ENCODE peak calls at places on chromosomes 4 and X, in five cellular contexts. G, K, E, J and U are unnamed samples.

GRCh38 chrX:51047950-51048349 is 137.4 kb downstream of the BMP15 start:
- DNase-seq in G (no peak), K (no peak), E (no peak), J (no peak), U (no peak)

GRCh38 chrX:138925330-138925729 is 213.8 kb upstream of the FGF13 start:
- DNase-seq in G (no peak), K (no peak), E (no peak), J (no peak), U (no peak)

GRCh38 chrX:47518105-47518504 is 35.1 kb upstream of the ZNF41 start:
- DNase-seq in G (peak; percentile 18), K (no peak), E (no peak), J (no peak), U (no peak)

GRCh38 chrX:1468250-1468772 is 15.6 kb upstream of the ASMTL start:
- DNase-seq in G (no peak), K (peak; percentile 50), E (peak; percentile 91), J (peak; percentile 25), U (peak; percentile 65)

GRCh38 chrX:13898084-13898483 is 81.2 kb upstream of the GPM6B start:
- DNase-seq in G (no peak), K (no peak), E (no peak), J (no peak), U (no peak)

GRCh38 chr4:174317531-174317930 is 33.8 kb downstream of the CEP44 start:
- DNase-seq in G (no peak), K (no peak), E (no peak), J (no peak), U (no peak)

GRCh38 chrX:55201930-55202579 is 18.1 kb upstream of the PAGE5 start:
- DNase-seq in G (no peak), K (no peak), E (no peak), J (no peak), U (no peak)

GRCh38 chrX:124497386-124497785 is 151.0 kb downstream of the SH2D1A start:
- DNase-seq in G (no peak), K (no peak), E (no peak), J (no peak), U (no peak)

GRCh38 chr4:25969374-25969773 is 55.4 kb downstream of the SMIM20 start:
- DNase-seq in G (no peak), K (no peak), E (no peak), J (no peak), U (no peak)

GRCh38 chr4:3740256-3740655 is 25.9 kb upstream of the ADRA2C start:
- DNase-seq in G (no peak), K (no peak), E (no peak), J (no peak), U (no peak)

GRCh38 chr4:114311745-114312144 is 286.9 kb upstream of the UGT8 start:
- DNase-seq in G (no peak), K (no peak), E (no peak), J (no peak), U (no peak)

GRCh38 chr4:61511716-61512488 is 311.8 kb downstream of the ADGRL3 start:
- DNase-seq in G (no peak), K (no peak), E (no peak), J (no peak), U (no peak)

GRCh38 chrX:154539077-154539476 is 7.6 kb downstream of the G6PD start:
- DNase-seq in G (no peak), K (no peak), E (no peak), J (no peak), U (no peak)

GRCh38 chrX:120568047-120568446 is 7.3 kb upstream of the CUL4B start:
- DNase-seq in G (no peak), K (no peak), E (no peak), J (no peak), U (no peak)

GRCh38 chrX:46912098-46912672 is at the start of gene JADE3:
- DNase-seq in G (peak; percentile 55), K (peak; percentile 76), E (peak; percentile 91), J (peak; percentile 43), U (no peak)

GRCh38 chrX:150643271-150643670 is 49.9 kb upstream of the MTMR1 start:
- DNase-seq in G (no peak), K (no peak), E (no peak), J (no peak), U (no peak)

GRCh38 chr4:26248647-26249046 is 72.2 kb upstream of the RBPJ start:
- DNase-seq in G (no peak), K (no peak), E (no peak), J (no peak), U (no peak)

GRCh38 chr4:80043534-80043933 is 29.5 kb downstream of the ANTXR2 start:
- DNase-seq in G (no peak), K (no peak), E (no peak), J (no peak), U (no peak)

GRCh38 chr4:136637071-136637777 is 895.1 kb downstream of the PCDH18 start:
- DNase-seq in G (peak; percentile 28), K (no peak), E (no peak), J (no peak), U (no peak)

DNA sequence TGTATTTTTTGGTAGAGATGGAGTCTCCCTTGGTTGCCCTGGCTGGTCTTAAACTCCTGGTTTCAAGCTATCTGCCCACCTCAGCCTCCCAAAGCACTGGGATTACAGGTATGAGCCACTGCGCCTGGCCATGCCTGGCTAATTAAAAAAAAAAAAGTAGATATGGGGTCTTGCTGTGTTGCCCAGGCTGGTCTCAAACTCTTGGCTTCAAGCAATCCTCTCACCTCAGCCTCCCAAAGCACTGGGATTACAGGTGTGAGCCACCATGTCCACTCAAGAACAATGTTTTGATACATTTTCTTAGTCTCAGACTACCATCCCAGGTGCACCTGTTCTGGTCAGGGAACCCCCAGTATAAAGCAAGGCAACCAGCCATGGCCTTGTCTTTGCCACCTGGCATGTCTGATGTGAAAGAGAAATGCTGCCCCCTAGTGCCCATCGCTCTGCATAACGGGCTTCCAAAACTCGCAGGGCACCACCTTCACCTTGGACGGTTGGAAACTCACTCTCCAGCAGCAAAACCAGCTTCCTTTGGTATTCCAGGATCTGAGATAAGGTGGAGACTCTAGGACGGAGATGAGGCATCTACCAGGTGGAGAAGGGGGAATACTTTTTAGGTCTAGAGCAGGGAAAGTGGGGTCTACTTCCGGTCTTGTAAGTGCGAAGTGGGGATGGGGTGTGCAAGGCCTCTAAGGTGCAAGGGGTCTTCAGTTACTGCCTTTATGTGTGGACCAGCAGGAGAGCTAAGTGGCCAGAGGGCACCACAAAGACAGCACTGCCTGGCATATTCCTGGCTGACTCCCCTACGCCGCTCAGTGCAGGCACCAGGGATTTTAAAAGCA is 47.7 kb upstream of the AFAP1 start:
- DNase-seq in G (peak; percentile 69), K (peak; percentile 81), E (peak; percentile 95), J (peak; percentile 50), U (no peak)
- H3K27ac ChIP-seq in G (no peak overlapping the region), K (no peak overlapping the region), E (no peak overlapping the region), J (no peak overlapping the region), U (no peak overlapping the region)

GRCh38 chrX:88024022-88024421 is 506.4 kb downstream of the KLHL4 start:
- DNase-seq in G (no peak), K (no peak), E (no peak), J (no peak), U (no peak)
- TF ChIP-seq POLR2AphosphoS5 in G (no peak), K (no peak), E (no peak), J (no peak), U (no peak)

GRCh38 chr4:123823244-123823643 is 426.6 kb downstream of the SPRY1 start:
- DNase-seq in G (no peak), K (no peak), E (no peak), J (no peak), U (no peak)

GRCh38 chr4:123826896-123827295 is 430.3 kb downstream of the SPRY1 start:
- DNase-seq in G (no peak), K (no peak), E (no peak), J (peak; percentile 30), U (no peak)

GRCh38 chr4:123827511-123827910 is 430.9 kb downstream of the SPRY1 start:
- DNase-seq in G (no peak), K (no peak), E (no peak), J (no peak), U (no peak)

GRCh38 chr4:123824524-123824923 is 427.9 kb downstream of the SPRY1 start:
- DNase-seq in G (peak; percentile 40), K (no peak), E (no peak), J (no peak), U (no peak)

DNA sequence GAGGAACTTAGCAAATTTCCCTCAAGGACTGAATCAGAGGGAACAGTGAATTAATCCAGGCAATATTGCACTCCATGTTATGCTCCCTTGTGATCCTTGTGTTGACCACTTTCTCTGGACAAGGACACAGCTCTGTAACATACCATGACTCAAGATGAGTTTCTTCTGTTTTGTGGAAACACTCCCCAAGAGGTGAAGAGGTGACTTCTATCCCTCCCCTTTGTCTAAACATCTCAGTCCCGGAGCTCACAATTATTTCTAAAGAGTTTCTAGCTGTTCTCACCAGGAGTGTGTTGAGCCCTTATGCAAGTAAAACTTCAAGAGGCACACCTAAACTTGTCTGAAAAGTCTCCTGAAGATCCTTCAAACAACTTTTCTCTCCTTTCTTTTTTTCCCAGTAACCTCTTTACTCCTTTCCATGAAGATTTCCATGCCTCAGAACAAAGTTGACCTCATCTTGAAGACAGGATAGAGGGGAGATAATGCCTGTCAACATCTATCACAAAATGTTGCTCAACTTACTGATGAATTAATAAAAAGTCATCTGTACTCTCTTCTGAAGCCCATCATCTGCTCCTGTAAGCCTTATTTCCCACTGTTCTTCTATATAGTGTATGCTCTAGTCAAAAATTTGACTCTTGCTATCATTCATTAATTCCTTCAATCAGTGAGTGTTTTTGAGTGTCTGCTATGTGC is 429.1 kb downstream of the SPRY1 start:
- DNase-seq in G (no peak), K (no peak), E (no peak), J (no peak), U (no peak)
- H3K27ac ChIP-seq in G (no peak overlapping the region), K (no peak overlapping the region), E (no peak overlapping the region), J (no peak overlapping the region), U (no peak overlapping the region)

DNA sequence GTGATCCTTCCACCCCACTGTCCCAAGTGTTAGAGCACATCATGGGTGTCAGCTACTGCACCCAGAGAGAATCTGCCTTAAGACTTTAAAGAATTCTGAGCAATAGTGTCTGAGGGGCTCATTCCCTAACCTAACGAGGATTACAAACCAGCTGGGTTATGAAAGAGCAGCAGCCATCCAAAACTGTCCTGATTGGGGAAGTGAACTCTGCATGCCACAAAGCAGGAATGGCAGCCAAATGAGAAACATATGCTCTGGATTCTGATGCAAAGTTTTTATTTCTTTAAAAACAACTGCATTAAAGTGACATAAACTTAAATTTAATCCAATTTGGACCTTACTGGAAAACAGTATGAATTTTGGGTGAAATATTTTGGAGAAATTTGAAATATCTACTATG is 103.2 kb downstream of the ANXA3 start:
- DNase-seq in G (no peak), K (no peak), E (no peak), J (no peak), U (no peak)
- TF ChIP-seq POLR2AphosphoS5 in G (no peak), K (no peak), E (no peak), J (no peak), U (no peak)